ENCODE peak calls at places on chromosomes 11 and 22, in six cellular contexts. C is A549; B is AG10803; E is MM.1S; O is naive thymus-derived CD4-positive, alpha-beta T cell; Z is pancreas. A is an unnamed sample.

GRCh38 chr22:40221055-40221414 is 43.3 kb downstream of the TNRC6B start:
- DNase-seq in O (no peak), B (no peak), C (no peak), Z (no peak), E (no peak), A (no peak)

GRCh38 chr11:2193099-2193886 is 21.7 kb upstream of the TH start:
- DNase-seq in B (no peak), O (no peak), E (no peak), Z (no peak), C (no peak), A (no peak)

GRCh38 chr11:18012314-18012905 is 437 bp downstream of the SERGEF start:
- DNase-seq in Z (no peak), O (peak; percentile 16), E (no peak), C (peak; percentile 20), B (peak; percentile 13), A (peak; percentile 41)

GRCh38 chr22:34068011-34068410 is 147.7 kb upstream of the LARGE1 start:
- DNase-seq in Z (no peak), B (no peak), E (no peak), C (no peak), O (no peak), A (no peak)

GRCh38 chr11:92838655-92839334 is 130.7 kb upstream of the MTNR1B start:
- DNase-seq in Z (no peak), O (no peak), B (peak; percentile 7), E (no peak), C (no peak), A (no peak)

GRCh38 chr11:23997356-23997755 is 499.5 kb upstream of the LUZP2 start:
- DNase-seq in B (no peak), E (no peak), Z (no peak), C (no peak), O (no peak), A (no peak)

GRCh38 chr11:28697920-28698827 is 590.0 kb downstream of the METTL15 start:
- DNase-seq in O (no peak), B (peak; percentile 46), Z (peak; percentile 82), C (peak; percentile 71), E (peak; percentile 34), A (peak; percentile 49)

GRCh38 chr11:15775051-15775541 is 581.2 kb downstream of the SOX6 start:
- DNase-seq in O (no peak), B (no peak), E (no peak), C (no peak), Z (no peak), A (no peak)

GRCh38 chr11:66071326-66071870 is 1.3 kb downstream of the PACS1 start:
- DNase-seq in E (no peak), O (peak; percentile 54), B (no peak), C (no peak), Z (no peak), A (peak; percentile 65)

GRCh38 chr11:132402056-132402684 is 1031.8 kb downstream of the NTM start:
- DNase-seq in C (peak; percentile 0), B (peak; percentile 56), E (peak; percentile 86), Z (no peak), O (no peak), A (no peak)

GRCh38 chr11:36399745-36400144 is 103.7 kb downstream of the PRR5L start:
- DNase-seq in O (no peak), E (no peak), B (no peak), C (no peak), Z (no peak), A (no peak)

GRCh38 chr11:65842144-65842543 is 8.4 kb downstream of the SNX32 start:
- DNase-seq in E (no peak), B (no peak), C (no peak), Z (no peak), O (no peak), A (no peak)

DNA sequence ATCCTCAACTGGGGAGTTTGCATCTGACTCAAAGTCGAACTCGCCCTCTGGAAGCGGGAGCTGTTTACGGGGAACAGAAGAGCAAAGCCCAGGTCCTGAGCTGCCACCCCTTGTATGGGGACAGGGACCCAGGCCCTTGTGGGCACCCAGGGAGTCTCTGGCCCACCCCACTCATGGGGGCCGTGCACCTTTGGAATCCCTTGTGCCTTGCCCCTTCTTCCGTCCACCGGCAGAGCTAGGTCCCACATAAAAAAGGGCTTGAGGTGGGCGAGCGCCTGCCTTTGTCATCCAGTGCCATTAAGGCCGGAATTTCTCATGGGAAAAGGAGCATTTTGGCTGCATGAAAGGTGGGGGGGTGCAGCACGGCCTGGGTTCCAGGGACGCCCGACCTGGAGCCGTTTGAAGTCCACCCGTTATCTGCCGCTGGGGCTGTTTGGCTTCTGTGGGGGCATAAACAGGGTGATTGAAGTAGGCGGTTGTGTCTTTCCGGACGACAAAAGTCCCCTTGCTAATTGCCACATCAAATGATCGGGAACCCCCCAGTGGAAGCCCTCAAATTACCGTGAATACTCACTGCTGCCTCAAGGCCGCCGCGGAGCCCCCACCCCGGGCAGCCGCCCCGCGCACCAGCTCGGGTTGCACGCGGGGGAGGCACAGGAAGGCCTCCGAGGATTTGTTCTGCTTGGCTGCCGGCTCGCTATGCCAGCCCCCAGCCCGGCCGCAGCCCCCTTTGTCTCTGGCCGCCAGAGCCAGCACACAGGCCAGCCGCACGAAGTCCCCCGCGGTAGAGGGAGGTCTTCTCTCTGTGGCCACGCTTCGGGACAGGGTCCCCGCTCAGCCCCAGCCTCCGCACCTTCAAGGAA is 49.0 kb upstream of the FGF3 start:
- DNase-seq in O (no peak), Z (no peak), C (no peak), E (no peak), B (no peak), A (no peak)
- H3K4me3 ChIP-seq in O (no peak overlapping the region), Z (no peak overlapping the region), C (no peak overlapping the region), E (no peak overlapping the region), B (no peak overlapping the region), A (no peak overlapping the region)

DNA sequence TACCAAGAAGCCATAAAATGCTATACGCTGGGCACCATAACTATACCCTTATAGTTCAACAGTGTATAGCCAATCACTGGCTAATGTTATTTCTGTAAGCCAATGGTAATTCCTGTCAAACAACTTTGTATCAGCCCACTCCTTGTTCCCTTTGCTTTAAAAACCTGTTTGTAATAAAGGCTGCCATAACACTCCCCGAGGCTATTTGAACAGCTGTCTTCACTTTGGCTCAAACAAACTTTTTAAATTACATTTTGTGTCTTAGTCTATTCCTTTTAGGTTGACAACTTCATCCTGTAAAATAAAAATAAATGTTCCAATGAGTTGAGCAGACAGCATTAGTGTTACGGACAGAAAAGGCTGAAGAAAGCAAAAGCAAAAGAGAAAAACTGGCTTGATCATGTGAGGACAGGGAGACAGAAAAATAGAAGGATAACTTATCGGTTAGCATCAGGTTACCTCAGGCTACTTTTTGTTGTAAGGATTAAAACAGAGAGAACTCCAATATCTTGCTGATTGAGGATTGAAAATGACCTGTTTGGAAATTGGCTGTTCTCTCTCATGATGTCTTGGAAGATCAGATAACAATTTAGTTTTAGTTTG is 95.0 kb downstream of the AASDHPPT start:
- DNase-seq in E (no peak), Z (no peak), B (no peak), C (no peak), O (no peak), A (no peak)
- H3K4me3 ChIP-seq in E (no peak overlapping the region), Z (no peak overlapping the region), B (no peak overlapping the region), C (no peak overlapping the region), O (no peak overlapping the region), A (no peak overlapping the region)

GRCh38 chr11:119369035-119369925 is 12.2 kb downstream of the USP2 start:
- DNase-seq in O (no peak), Z (peak; percentile 42), C (no peak), B (peak; percentile 58), E (no peak), A (no peak)

GRCh38 chr11:119370486-119371046 is 10.9 kb downstream of the USP2 start:
- DNase-seq in B (no peak), E (peak; percentile 64), C (no peak), Z (no peak), O (no peak), A (no peak)

GRCh38 chr11:119366690-119367620 is 14.5 kb downstream of the USP2 start:
- DNase-seq in Z (peak; percentile 29), B (no peak), O (no peak), C (no peak), E (no peak), A (no peak)

GRCh38 chr11:119367661-119368120 is 13.8 kb downstream of the USP2 start:
- DNase-seq in Z (peak; percentile 43), C (no peak), B (no peak), E (no peak), O (no peak), A (no peak)

GRCh38 chr11:119368121-119369034 is 13.1 kb downstream of the USP2 start:
- DNase-seq in E (no peak), O (no peak), C (peak; percentile 30), Z (peak; percentile 81), B (no peak), A (no peak)
- H3K4me3 ChIP-seq in E (no peak overlapping the region), O (no peak overlapping the region), C (no peak overlapping the region), Z (peak overlapping the region; percentile 11), B (no peak overlapping the region), A (no peak overlapping the region)

GRCh38 chr11:70502677-70503076 is 104.3 kb downstream of the CTTN start:
- DNase-seq in B (no peak), C (no peak), E (no peak), Z (peak; percentile 29), O (no peak), A (no peak)

GRCh38 chr11:70500076-70500847 is 101.9 kb downstream of the CTTN start:
- DNase-seq in B (no peak), E (no peak), O (no peak), C (no peak), Z (peak; percentile 32), A (no peak)

GRCh38 chr11:70498976-70499801 is 100.9 kb downstream of the CTTN start:
- DNase-seq in Z (peak; percentile 37), B (no peak), O (no peak), C (no peak), E (no peak), A (no peak)

GRCh38 chr11:70501933-70502540 is 103.7 kb downstream of the CTTN start:
- DNase-seq in B (no peak), C (no peak), E (no peak), O (no peak), Z (peak; percentile 45), A (no peak)

DNA sequence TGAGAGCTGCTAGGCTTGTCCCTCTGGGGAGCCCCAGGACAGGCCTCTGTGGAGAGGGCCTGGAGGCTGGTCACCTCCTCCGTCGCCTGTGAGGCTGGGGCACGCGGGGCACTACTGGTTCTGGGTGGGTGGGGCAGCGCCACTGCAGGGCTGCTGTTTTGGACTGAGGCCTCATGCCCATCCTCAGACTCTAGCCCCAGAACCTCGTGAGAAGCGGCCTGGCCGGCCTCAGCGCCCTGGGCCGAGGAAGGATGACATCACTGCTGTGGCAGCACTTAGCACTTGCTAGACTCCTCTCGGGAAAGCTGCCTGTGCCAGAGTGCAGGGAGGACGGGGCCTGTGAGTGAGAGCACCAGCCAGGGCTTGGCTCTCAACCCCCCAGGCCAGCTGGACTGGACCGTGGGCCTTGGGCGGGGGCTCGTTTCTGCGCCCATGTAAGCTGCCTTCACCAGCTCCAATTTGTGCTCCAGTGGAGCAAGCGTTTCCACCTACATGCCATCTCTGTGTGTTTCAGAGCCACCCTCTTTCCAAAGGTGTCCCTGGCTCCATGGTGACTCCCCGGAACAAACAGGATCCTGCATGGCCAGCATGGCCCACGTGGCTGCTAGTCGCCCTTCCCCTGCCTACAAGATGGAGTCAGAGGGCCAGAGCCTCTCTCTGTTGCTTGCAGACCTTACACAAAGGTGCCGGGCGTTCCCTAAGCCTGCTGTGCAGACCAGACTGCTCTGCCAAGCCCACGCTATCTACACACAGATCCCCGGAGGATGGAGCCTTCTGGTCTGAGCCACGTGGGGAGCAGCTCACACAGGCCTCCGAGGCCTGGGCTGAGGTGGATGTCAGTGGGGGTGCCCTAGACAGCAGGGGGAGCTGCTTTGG is 102.9 kb downstream of the CTTN start:
- DNase-seq in B (peak; percentile 16), C (no peak), O (no peak), E (no peak), Z (peak; percentile 45), A (no peak)
- H3K4me3 ChIP-seq in B (no peak overlapping the region), C (no peak overlapping the region), O (no peak overlapping the region), E (no peak overlapping the region), Z (no peak overlapping the region), A (no peak overlapping the region)

GRCh38 chr22:38729946-38730345 is 24.2 kb downstream of the GTPBP1 start:
- DNase-seq in B (no peak), O (no peak), E (peak; percentile 4), C (no peak), Z (no peak), A (no peak)
- H3K4me3 ChIP-seq in B (no peak overlapping the region), O (no peak overlapping the region), E (no peak overlapping the region), C (no peak overlapping the region), Z (no peak overlapping the region), A (no peak overlapping the region)

A was measured in SJSA1.